ENCODE peak calls at places on chromosomes 2 and 18, in five cellular contexts. O is left lung, C is OCI-LY7, F is epithelial cell of proximal tubule, N is transverse colon. X is an unnamed sample.
A peak's percentile ranks its signal among the peaks of the same experiment; 100 is the strongest.

GRCh38 chr2:145569108-145569507 is 1049.2 kb upstream of the ZEB2 start:
- DNase-seq in N (no peak), C (no peak), F (peak; percentile 26), O (no peak), X (no peak)

GRCh38 chr2:230708204-230708603 is 4.4 kb upstream of the CAB39 start:
- DNase-seq in C (no peak), F (no peak), N (peak; percentile 43), O (no peak), X (no peak)

GRCh38 chr2:68695971-68696370 is 38.6 kb upstream of the ARHGAP25 start:
- DNase-seq in C (no peak), O (no peak), F (no peak), N (no peak), X (no peak)

GRCh38 chr2:165239230-165239629 is at the start of gene SCN2A:
- DNase-seq in C (peak; percentile 51), N (no peak), F (peak; percentile 23), O (no peak), X (no peak)

GRCh38 chr2:129347486-129348217 is 631.8 kb upstream of the RAB6C start:
- DNase-seq in N (peak; percentile 11), O (no peak), C (no peak), F (no peak), X (no peak)

GRCh38 chr2:25098558-25099486 is 56.9 kb downstream of the EFR3B start:
- DNase-seq in O (no peak), C (no peak), N (peak; percentile 8), F (no peak), X (no peak)

GRCh38 chr2:25651066-25651465 is 22.3 kb downstream of the DTNB start:
- DNase-seq in F (no peak), O (no peak), C (no peak), N (no peak), X (no peak)

GRCh38 chr2:29596584-29596983 is 324.8 kb downstream of the ALK start:
- DNase-seq in F (no peak), O (no peak), C (no peak), N (no peak), X (no peak)

GRCh38 chr2:150097891-150098595 is 389.4 kb downstream of the RND3 start:
- DNase-seq in O (no peak), F (peak; percentile 42), C (no peak), N (no peak), X (no peak)

GRCh38 chr2:238970553-238971081 is 122.7 kb downstream of the TWIST2 start:
- DNase-seq in O (peak; percentile 84), F (no peak), C (peak; percentile 37), N (peak; percentile 51), X (no peak)

GRCh38 chr2:215684448-215685217 is 248.8 kb upstream of the FN1 start:
- DNase-seq in O (no peak), C (no peak), F (no peak), N (no peak), X (no peak)

GRCh38 chr2:112582314-112582746 is 2.1 kb upstream of the CHCHD5 start:
- DNase-seq in F (no peak), N (no peak), O (no peak), C (peak; percentile 79), X (no peak)

GRCh38 chr2:45938649-45939511 is 287.4 kb downstream of the PRKCE start:
- DNase-seq in O (peak; percentile 78), C (no peak), F (peak; percentile 86), N (peak; percentile 84), X (no peak)

GRCh38 chr2:55159037-55159651 is 72.9 kb downstream of the CLHC1 start:
- DNase-seq in O (no peak), N (no peak), C (peak; percentile 91), F (no peak), X (no peak)

GRCh38 chr18:13560306-13560705 is 166.1 kb downstream of the FAM210A start:
- DNase-seq in C (no peak), N (no peak), F (no peak), O (no peak), X (no peak)

GRCh38 chr18:13563390-13563805 is 163.0 kb downstream of the FAM210A start:
- DNase-seq in O (no peak), F (no peak), C (no peak), N (no peak), X (no peak)

GRCh38 chr18:13565228-13565627 is 161.1 kb downstream of the FAM210A start:
- DNase-seq in N (no peak), O (no peak), C (no peak), F (no peak), X (no peak)

GRCh38 chr18:13564579-13564978 is 161.8 kb downstream of the FAM210A start:
- DNase-seq in C (no peak), O (no peak), F (no peak), N (peak; percentile 62), X (no peak)

DNA sequence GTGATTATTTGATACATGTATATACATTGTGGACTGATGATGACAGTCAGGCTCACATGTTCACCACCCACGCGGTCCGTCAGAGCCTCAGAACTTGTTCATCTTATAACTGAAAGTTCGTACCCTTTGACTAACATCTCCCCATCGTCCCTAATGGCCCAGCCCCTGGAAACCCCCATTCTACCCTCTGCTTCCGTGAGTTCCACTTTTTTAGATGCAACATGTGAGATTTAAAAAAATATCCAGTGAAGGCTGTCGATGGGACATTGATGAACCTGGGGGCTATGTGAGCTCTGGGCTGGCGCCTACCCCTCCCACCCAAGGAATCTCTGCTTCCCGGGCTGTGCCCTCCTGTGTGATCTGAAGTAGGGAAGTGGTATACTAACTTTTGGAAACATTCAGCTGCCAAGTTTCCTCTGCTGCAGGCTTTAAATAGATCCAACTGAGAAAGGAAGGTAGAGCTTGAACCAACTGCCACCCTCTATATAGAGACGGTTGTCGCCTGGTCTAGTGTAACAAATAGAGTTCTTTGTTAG is 163.8 kb downstream of the FAM210A start:
- DNase-seq in C (peak; percentile 37), O (no peak), F (no peak), N (no peak), X (no peak)
- TF ChIP-seq CTCF in C (no peak), O (no peak), F (no peak), N (no peak), X (no peak)

GRCh38 chr2:235669983-235670962 is 176.4 kb downstream of the AGAP1 start:
- DNase-seq in C (no peak), F (no peak), N (peak; percentile 70), O (no peak), X (peak; percentile 76)
- TF ChIP-seq CTCF in C (no peak), F (no peak), N (peak; percentile 49), O (peak; percentile 32), X (peak; percentile 74)

DNA sequence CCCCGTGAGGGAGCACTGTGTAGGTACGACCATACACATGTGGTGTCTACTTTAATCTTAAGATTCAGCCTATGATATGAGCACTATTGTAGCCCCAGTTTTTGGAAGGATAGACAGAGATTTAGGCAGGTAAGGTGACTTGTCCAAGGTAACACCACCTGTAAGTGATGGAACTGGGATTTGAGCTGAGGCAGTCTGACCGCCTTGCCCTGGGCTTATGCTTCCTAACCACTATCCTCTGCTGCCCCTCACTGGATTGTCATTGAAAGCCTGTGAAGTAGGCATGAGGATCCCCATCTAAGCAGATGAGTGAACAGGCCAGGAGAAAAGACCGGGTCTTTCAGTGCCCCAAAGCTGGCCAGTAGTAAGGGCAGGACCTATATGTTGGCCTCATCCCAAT is 343.8 kb downstream of the CYRIA start:
- DNase-seq in O (no peak), F (no peak), N (no peak), C (no peak), X (no peak)
- TF ChIP-seq CTCF in O (no peak), F (no peak), N (no peak), C (no peak), X (peak; percentile 40)

GRCh38 chr18:40179647-40180175 is 1775.3 kb upstream of the PIK3C3 start:
- DNase-seq in O (no peak), F (no peak), N (no peak), C (no peak), X (no peak)
- TF ChIP-seq CTCF in O (no peak), F (no peak), N (no peak), C (no peak), X (peak; percentile 34)